ENCODE peak calls at places on chromosomes 16 and 17, in eight cellular contexts. R, T, X, H, W, S, E and Y are unnamed samples.

GRCh38 chr17:53892222-53892621 is 69.5 kb downstream of the KIF2B start:
- DNase-seq in S (no peak), E (no peak), R (no peak), W (no peak), H (no peak), X (no peak), T (no peak), Y (no peak)

GRCh38 chr17:68349157-68349556 is 57.9 kb downstream of the ARSG start:
- DNase-seq in W (no peak), T (no peak), E (no peak), R (no peak), X (no peak), S (no peak), H (no peak), Y (no peak)

GRCh38 chr17:81513669-81514484 is 1.3 kb upstream of the ACTG1 start:
- DNase-seq in W (no peak), T (peak), X (peak), E (no peak), H (peak), R (peak), S (peak), Y (peak)

GRCh38 chr17:5537251-5537650 is 47.1 kb downstream of the NLRP1 start:
- DNase-seq in W (no peak), E (no peak), H (no peak), S (no peak), X (no peak), T (no peak), R (no peak), Y (no peak)

GRCh38 chr16:49514391-49514980 is 140.9 kb downstream of the C16orf78 start:
- DNase-seq in H (no peak), W (no peak), X (no peak), E (no peak), T (no peak), R (no peak), S (peak), Y (no peak)

GRCh38 chr17:41937970-41938851 is 7.8 kb downstream of the ODAD4 start:
- DNase-seq in W (peak), S (peak), H (no peak), T (no peak), X (no peak), R (no peak), E (no peak), Y (no peak)

GRCh38 chr17:2814049-2814448 is 17.8 kb downstream of the RAP1GAP2 start:
- DNase-seq in E (no peak), S (no peak), H (no peak), W (no peak), R (no peak), X (no peak), T (no peak), Y (no peak)

GRCh38 chr17:19374136-19374535 is 4.2 kb upstream of the MAPK7 start:
- DNase-seq in R (peak), W (no peak), T (no peak), H (peak), E (no peak), S (no peak), X (no peak), Y (no peak)

DNA sequence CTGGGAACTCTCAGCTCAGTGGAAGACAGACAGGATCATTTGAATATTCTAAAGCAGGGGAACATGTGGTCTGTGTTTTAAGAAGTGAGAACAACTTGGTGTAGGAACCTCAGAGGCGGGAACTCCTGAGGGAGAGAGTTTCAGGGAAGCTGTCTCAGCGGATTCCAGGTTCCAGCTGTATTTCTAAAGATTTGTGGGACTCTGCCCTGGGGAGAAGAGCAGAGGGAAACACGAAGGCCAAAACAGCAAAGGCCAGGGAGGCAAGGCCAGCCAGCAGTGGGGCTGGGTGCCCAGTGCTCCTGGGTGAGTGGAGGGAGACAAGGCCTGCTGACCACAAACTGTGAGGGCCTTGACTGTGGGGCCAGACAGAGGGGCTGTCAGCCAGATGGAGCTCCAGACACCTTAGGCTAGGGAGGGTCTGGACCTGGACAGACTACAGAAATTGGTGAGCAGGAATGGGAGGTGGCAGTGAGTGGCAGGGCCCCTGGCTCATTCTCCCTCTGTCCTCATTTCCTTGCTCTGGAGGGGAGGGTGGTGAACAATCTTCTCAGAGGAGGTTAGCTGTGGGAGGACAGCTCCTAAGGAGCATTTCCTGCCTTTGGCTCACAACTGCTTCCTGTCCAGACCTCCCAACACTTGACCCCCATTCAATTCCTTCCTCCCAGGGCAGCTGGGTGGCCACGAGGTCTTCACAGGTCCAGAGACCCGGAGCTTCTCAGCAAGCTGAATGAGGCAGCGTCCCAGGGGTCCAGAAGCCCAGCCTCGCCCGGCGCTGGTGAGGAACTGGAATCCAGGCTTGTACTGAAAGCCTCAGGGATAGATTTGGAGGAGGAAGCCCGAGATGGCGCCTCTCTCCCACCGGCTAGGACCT is 21.0 kb upstream of the FZD2 start:
- DNase-seq in S (no peak), H (no peak), R (no peak), E (no peak), T (no peak), W (no peak), X (no peak), Y (no peak)
- TF ChIP-seq POLR2AphosphoS5 in S (no peak), H (no peak), R (no peak), E (no peak), T (no peak), W (no peak), X (no peak), Y (no peak)

GRCh38 chr17:50052822-50053653 is 2.9 kb upstream of the ITGA3 start:
- DNase-seq in W (peak), E (no peak), T (no peak), X (no peak), R (no peak), H (no peak), S (peak), Y (peak)

GRCh38 chr17:50051082-50051576 is 4.8 kb upstream of the ITGA3 start:
- DNase-seq in H (no peak), R (no peak), E (peak), X (no peak), W (peak), T (no peak), S (peak), Y (no peak)

GRCh38 chr17:50051606-50052005 is 4.3 kb upstream of the ITGA3 start:
- DNase-seq in R (no peak), T (no peak), H (no peak), S (no peak), W (no peak), E (no peak), X (no peak), Y (no peak)

GRCh38 chr17:50053654-50053960 is 2.3 kb upstream of the ITGA3 start:
- DNase-seq in X (no peak), R (no peak), E (no peak), T (no peak), H (no peak), W (no peak), S (no peak), Y (no peak)

DNA sequence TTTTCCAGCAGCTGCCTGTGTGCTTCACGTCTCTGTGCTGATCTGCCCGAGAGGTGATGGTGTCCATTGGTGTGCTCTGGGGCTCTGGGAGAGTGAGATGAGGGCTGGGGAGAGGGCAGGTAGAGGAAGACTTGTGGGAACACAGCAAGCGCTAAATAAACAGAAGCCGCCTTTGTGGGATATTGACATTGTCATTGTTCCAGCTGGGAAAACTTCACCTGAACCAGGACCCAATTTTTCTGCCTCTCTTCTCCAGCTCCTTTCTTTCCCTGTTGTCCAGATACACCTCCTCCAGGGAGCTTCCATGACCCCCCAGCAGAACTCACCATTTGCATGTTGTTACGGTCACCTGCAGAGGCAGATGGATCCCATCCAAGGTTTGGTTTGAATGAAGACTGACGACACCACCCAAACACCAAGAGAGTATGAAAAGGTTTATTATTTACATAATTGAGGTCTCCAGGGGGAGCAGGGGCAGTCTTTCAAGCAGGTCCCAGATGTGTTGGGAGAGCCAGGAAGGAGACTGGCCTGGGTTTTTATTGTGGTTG is 3.6 kb upstream of the ITGA3 start:
- DNase-seq in T (no peak), S (peak), E (no peak), R (no peak), H (no peak), X (no peak), W (no peak), Y (peak)
- H3K27ac ChIP-seq in T (peak), S (peak), E (peak), R (no peak), H (peak), X (no peak), W (no peak), Y (peak)

GRCh38 chr16:85629326-85629725 is 16.2 kb downstream of the GSE1 start:
- DNase-seq in R (no peak), E (no peak), W (no peak), S (no peak), H (no peak), X (no peak), T (no peak), Y (no peak)
- TF ChIP-seq POLR2AphosphoS5 in R (no peak), E (no peak), W (no peak), S (no peak), H (no peak), X (no peak), T (no peak), Y (no peak)

GRCh38 chr17:11917415-11917814 is 79.9 kb downstream of the ZNF18 start:
- DNase-seq in S (no peak), T (no peak), R (no peak), H (no peak), E (no peak), W (no peak), X (no peak), Y (no peak)
- H3K27ac ChIP-seq in S (no peak), T (no peak), R (no peak), H (no peak), E (no peak), W (no peak), X (no peak), Y (no peak)

DNA sequence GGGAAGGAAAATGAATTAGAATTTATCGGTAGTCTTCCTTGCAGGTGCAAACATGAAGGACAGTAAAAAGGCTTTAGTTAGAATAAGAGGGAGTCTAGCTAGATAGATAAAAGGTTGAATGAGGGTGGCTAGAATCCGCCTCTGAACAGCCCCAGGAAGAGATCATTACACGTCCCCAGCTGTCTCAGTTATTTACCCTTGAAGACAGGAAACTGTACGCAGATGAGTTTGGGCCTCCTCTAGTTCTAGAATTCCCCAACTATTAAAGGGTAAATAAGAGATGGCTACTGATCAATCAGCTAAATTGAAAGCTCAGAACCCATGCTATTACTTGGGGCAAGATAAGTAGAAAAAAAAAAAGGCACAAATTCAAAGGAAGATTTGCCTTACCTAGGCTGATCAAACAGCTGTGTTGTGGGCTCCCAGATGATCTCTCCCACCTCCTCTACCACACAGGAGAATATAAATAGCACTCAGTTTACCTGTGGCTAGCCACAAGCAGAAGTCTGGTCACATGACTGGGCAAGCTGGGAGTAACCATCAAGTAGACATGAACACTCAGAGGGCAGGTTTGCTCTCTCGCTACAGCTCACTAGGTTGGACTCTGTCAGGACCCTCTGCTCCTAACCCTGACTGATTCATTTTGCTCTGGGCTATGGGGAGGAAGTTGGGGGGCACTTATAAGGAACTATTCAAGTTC is 17.0 kb downstream of the FAM117A start:
- DNase-seq in T (peak), R (no peak), E (no peak), S (no peak), X (no peak), W (no peak), H (no peak), Y (no peak)
- TF ChIP-seq POLR2AphosphoS5 in T (peak), R (no peak), E (no peak), S (no peak), X (no peak), W (no peak), H (no peak), Y (no peak)

GRCh38 chr17:37142294-37142944 is 193.7 kb downstream of the AATF start:
- DNase-seq in R (no peak), E (no peak), H (no peak), X (no peak), T (no peak), W (no peak), S (no peak), Y (no peak)

GRCh38 chr17:37137070-37137610 is 188.4 kb downstream of the AATF start:
- DNase-seq in S (no peak), T (no peak), R (no peak), H (no peak), E (no peak), W (no peak), X (no peak), Y (no peak)

GRCh38 chr17:37135581-37135980 is 186.8 kb downstream of the AATF start:
- DNase-seq in X (no peak), R (no peak), T (no peak), E (no peak), W (no peak), S (no peak), H (no peak), Y (no peak)

GRCh38 chr17:37137906-37138413 is 189.2 kb downstream of the AATF start:
- DNase-seq in R (no peak), H (no peak), T (no peak), W (no peak), S (no peak), E (no peak), X (no peak), Y (no peak)

GRCh38 chr17:37138726-37139125 is 190.0 kb downstream of the AATF start:
- DNase-seq in S (no peak), R (no peak), H (no peak), T (no peak), X (no peak), W (no peak), E (no peak), Y (no peak)
- H3K27ac ChIP-seq in S (no peak), R (no peak), H (no peak), T (no peak), X (no peak), W (no peak), E (no peak), Y (no peak)

DNA sequence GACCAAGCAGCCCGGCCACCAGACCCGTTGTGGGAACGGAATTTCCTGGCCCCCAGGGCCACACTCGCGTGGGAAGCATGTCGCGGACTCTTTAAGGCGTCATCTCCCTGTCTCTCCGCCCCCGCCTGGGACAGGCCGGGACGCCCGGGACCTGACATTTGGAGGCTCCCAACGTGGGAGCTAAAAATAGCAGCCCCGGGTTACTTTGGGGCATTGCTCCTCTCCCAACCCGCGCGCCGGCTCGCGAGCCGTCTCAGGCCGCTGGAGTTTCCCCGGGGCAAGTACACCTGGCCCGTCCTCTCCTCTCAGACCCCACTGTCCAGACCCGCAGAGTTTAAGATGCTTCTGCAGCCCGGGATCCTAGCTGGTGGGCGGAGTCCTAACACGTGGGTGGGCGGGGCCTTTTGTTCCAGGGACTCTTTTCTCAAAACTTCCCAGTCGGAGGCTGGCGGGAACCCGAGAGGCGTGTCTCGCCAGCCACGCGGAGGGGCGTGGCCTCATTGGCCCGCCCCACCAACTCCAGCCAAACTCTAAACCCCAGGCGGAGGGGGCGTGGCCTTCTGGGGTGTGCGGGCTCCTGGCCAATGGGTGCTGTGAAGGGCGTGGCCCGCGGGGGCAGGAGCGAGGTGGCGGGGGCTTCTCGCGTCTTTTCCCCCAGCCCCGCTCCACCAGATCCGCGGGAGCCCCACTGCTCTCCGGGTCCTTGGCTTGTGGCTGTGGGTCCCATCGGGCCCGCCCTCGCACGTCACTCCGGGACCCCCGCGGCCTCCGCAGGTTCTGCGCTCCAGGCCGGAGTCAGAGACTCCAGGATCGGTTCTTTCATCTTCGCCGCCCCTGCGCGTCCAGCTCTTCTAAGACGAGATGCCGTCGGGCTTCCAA is at the start of gene SLC2A4:
- DNase-seq in S (peak), W (peak), E (peak), R (peak), T (peak), X (peak), H (peak), Y (peak)
- TF ChIP-seq POLR2AphosphoS5 in S (peak), W (no peak), E (peak), R (peak), T (peak), X (no peak), H (no peak), Y (peak)

DNA sequence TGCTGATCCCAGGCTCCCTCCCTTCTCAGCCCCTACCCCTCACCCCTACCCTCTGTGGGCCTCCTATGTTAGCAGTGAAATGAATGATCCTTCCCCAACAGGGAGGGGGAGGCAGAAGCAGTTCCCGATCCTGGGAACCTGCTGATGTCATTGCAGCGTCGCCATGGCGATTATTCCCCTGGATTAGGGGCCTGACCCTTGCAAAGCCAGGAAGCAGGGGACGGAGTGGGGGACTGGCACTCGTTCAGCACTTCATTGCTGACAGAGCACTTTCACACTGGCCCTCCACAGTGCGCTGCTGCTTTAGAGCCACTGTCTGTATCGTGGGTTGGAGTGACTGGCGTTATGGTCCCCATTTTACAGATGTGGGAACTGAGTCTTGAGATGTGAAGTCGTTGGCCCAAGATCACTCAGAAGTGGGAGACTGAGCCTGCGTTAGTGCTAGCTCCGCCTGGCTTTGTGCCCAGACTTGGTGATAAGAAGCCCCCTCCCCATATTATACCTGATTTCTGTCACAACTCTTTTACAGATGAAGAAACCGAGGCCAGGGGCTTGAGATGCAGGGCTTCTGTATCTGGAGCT is 26.6 kb downstream of the LASP1 start:
- DNase-seq in W (no peak), H (no peak), X (no peak), R (no peak), S (no peak), T (no peak), E (no peak), Y (no peak)
- H3K27ac ChIP-seq in W (no peak), H (peak), X (no peak), R (peak), S (peak), T (peak), E (no peak), Y (no peak)